ENCODE peak calls at places on chromosomes 13 and 19, in seven cellular contexts. J, H, P, X, K, S and C are unnamed samples.
A peak's percentile ranks its signal among the peaks of the same experiment; 100 is the strongest.

GRCh38 chr19:29559743-29560142 is 33.9 kb downstream of the VSTM2B start:
- DNase-seq in J (no peak), H (no peak), P (no peak), X (no peak), K (no peak), S (no peak), C (no peak)

GRCh38 chr13:44819245-44819644 is 170.0 kb downstream of the NUFIP1 start:
- DNase-seq in J (no peak), H (no peak), P (no peak), X (no peak), K (no peak), S (peak; percentile 73), C (peak; percentile 56)

GRCh38 chr13:29934531-29935308 is 84.3 kb upstream of the UBL3 start:
- DNase-seq in J (no peak), H (no peak), P (no peak), X (no peak), K (no peak), S (no peak), C (no peak)

GRCh38 chr19:55368701-55369563 is 1.3 kb downstream of the IL11 start:
- DNase-seq in J (no peak), H (no peak), P (no peak), X (no peak), K (no peak), S (peak; percentile 65), C (no peak)

GRCh38 chr13:94712812-94713555 is 639 bp upstream of the SOX21 start:
- DNase-seq in J (peak; percentile 58), H (no peak), P (peak; percentile 34), X (no peak), K (no peak), S (peak; percentile 79), C (no peak)

GRCh38 chr19:10420444-10421239 is at the start of gene PDE4A:
- DNase-seq in J (no peak), H (no peak), P (no peak), X (no peak), K (no peak), S (peak; percentile 49), C (no peak)

GRCh38 chr13:50219743-50220142 is 204.5 kb downstream of the KCNRG start:
- DNase-seq in J (no peak), H (no peak), P (no peak), X (no peak), K (no peak), S (no peak), C (no peak)

GRCh38 chr13:79917628-79918027 is 423.3 kb downstream of the SPRY2 start:
- DNase-seq in J (no peak), H (no peak), P (no peak), X (no peak), K (no peak), S (no peak), C (no peak)

GRCh38 chr13:51821666-51822065 is 17.7 kb upstream of the DHRS12 start:
- DNase-seq in J (no peak), H (no peak), P (no peak), X (no peak), K (no peak), S (no peak), C (no peak)

GRCh38 chr13:79837741-79838450 is 356.9 kb downstream of the NDFIP2 start:
- DNase-seq in J (no peak), H (no peak), P (no peak), X (no peak), K (no peak), S (peak; percentile 20), C (no peak)

GRCh38 chr13:65959305-65959704 is 1270.8 kb downstream of the PCDH9 start:
- DNase-seq in J (no peak), H (no peak), P (no peak), X (no peak), K (no peak), S (no peak), C (peak; percentile 73)

GRCh38 chr19:28170066-28170465 is 1042.9 kb downstream of the UQCRFS1 start:
- DNase-seq in J (no peak), H (no peak), P (no peak), X (no peak), K (no peak), S (no peak), C (no peak)

GRCh38 chr19:58514564-58515020 is 2.8 kb upstream of the SLC27A5 start:
- DNase-seq in J (no peak), H (no peak), P (no peak), X (no peak), K (no peak), S (no peak), C (no peak)

GRCh38 chr19:11982526-11982925 is 17.7 kb downstream of the ZNF763 start:
- DNase-seq in J (no peak), H (no peak), P (no peak), X (no peak), K (no peak), S (no peak), C (no peak)

GRCh38 chr13:33228645-33229445 is 56.7 kb downstream of the STARD13 start:
- DNase-seq in J (no peak), H (no peak), P (no peak), X (peak; percentile 8), K (no peak), S (peak; percentile 67), C (no peak)

GRCh38 chr13:112059457-112060317 is 7.3 kb upstream of the SOX1 start:
- DNase-seq in J (no peak), H (no peak), P (no peak), X (no peak), K (no peak), S (no peak), C (no peak)

GRCh38 chr13:31864307-31864706 is 125.0 kb downstream of the RXFP2 start:
- DNase-seq in J (no peak), H (no peak), P (no peak), X (no peak), K (no peak), S (no peak), C (no peak)

DNA sequence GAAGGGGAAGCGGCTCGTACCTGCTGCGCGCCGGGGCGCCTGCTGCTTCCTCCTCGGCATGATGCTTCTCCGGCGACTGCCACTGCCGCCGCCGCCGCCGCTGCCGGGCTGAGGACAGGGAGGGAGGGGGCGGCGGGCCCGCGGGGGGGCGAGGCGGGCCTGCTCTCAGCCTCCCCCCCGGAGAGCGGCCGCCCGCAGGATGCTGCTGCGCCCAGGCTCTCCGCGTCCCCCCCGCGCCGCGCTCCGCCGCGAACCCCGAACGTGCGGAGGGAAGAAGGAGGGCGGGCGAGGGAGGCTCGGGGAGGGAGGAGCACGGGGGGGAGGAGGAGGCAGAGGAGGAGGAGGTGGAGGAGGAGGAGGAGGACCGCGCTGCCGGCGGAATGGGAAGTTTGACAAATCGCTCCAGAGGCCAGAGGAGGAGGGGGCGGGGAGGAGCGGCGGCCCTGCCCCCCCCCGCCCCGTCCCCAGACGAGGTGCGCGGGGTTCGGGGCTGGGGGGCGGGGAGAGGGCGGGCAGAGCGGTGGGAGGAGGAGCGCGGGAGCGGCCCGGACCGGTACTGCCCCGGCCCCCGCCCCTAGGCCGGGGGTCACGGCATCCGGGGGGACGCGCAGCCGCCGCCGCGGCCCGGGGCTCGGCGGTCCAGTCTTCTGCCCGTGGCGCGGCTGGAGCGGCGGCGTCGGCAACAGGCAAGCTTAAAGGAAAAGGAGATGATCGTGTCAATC is at the start of gene TSHZ3:
- DNase-seq in J (peak; percentile 67), H (peak; percentile 64), P (peak; percentile 81), X (peak; percentile 81), K (peak; percentile 82), S (peak; percentile 95), C (peak; percentile 41)
- H3K27ac ChIP-seq in J (peak within 1 kb of the TSS; percentile 49), H (peak within 1 kb of the TSS; percentile 91), P (peak within 1 kb of the TSS; percentile 74), X (peak within 1 kb of the TSS; percentile 61), K (peak within 1 kb of the TSS; percentile 78), S (no peak within 1 kb of the TSS), C (peak within 1 kb of the TSS; percentile 67)

GRCh38 chr13:91739751-91740150 is 341.3 kb downstream of the GPC5 start:
- DNase-seq in J (no peak), H (no peak), P (no peak), X (no peak), K (no peak), S (no peak), C (no peak)

GRCh38 chr13:91744284-91744683 is 345.9 kb downstream of the GPC5 start:
- DNase-seq in J (no peak), H (no peak), P (no peak), X (no peak), K (no peak), S (no peak), C (no peak)

GRCh38 chr13:91745962-91746361 is 347.5 kb downstream of the GPC5 start:
- DNase-seq in J (no peak), H (no peak), P (no peak), X (no peak), K (no peak), S (no peak), C (no peak)

GRCh38 chr13:91741925-91742324 is 343.5 kb downstream of the GPC5 start:
- DNase-seq in J (no peak), H (no peak), P (no peak), X (no peak), K (no peak), S (no peak), C (no peak)

GRCh38 chr13:91740811-91741210 is 342.4 kb downstream of the GPC5 start:
- DNase-seq in J (no peak), H (no peak), P (no peak), X (no peak), K (no peak), S (no peak), C (no peak)
- H3K27ac ChIP-seq in J (no peak overlapping the region), H (no peak overlapping the region), P (no peak overlapping the region), X (no peak overlapping the region), K (no peak overlapping the region), S (no peak overlapping the region), C (no peak overlapping the region)

GRCh38 chr13:78658630-78659449 is at the start of gene OBI1:
- DNase-seq in J (peak; percentile 94), H (peak; percentile 91), P (peak; percentile 93), X (peak; percentile 74), K (peak; percentile 93), S (peak; percentile 93), C (peak; percentile 60)

GRCh38 chr13:78657699-78658629 is 991 bp downstream of the OBI1 start:
- DNase-seq in J (no peak), H (no peak), P (no peak), X (no peak), K (no peak), S (peak; percentile 17), C (no peak)

GRCh38 chr13:78652651-78653050 is 6.3 kb downstream of the OBI1 start:
- DNase-seq in J (no peak), H (no peak), P (no peak), X (no peak), K (no peak), S (no peak), C (no peak)

GRCh38 chr13:78655007-78655406 is 3.9 kb downstream of the OBI1 start:
- DNase-seq in J (no peak), H (no peak), P (no peak), X (no peak), K (no peak), S (no peak), C (no peak)

GRCh38 chr13:78655906-78656305 is 3.0 kb downstream of the OBI1 start:
- DNase-seq in J (no peak), H (no peak), P (no peak), X (no peak), K (no peak), S (no peak), C (no peak)
- H3K27ac ChIP-seq in J (no peak overlapping the region), H (no peak overlapping the region), P (no peak overlapping the region), X (no peak overlapping the region), K (no peak overlapping the region), S (no peak overlapping the region), C (no peak overlapping the region)

DNA sequence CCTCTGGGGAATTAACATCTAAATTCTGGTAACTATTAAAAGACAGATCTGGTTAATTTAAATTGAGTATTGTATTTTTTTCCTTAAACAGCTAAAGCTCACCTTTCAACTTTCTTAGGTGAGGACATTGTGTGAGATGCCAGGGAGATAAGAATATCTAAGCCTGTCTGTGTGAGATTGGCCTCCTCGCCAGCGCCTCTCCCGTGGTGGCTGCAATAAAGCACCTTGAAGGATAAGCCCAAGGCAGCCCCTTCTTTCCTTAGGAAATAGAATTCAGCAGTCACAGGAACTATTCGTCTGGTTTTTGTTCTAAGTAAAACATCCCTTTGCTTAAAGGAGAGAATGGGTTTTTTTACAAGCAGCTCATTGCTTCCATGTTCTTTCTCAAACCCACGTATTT is 24.6 kb downstream of the NAXD start:
- DNase-seq in J (no peak), H (no peak), P (no peak), X (no peak), K (no peak), S (no peak), C (no peak)
- H3K27ac ChIP-seq in J (no peak overlapping the region), H (no peak overlapping the region), P (no peak overlapping the region), X (no peak overlapping the region), K (no peak overlapping the region), S (peak overlapping the region; percentile 26), C (no peak overlapping the region)